ENCODE peak calls at places on chromosomes 6 and 20, in five cellular contexts. J, O, I, G and D are unnamed samples.

GRCh38 chr6:125512621-125513020 is 210.9 kb upstream of the HDDC2 start:
- DNase-seq in J (peak; percentile 26), O (no peak), I (no peak), G (no peak), D (no peak)

GRCh38 chr6:53310751-53311585 is 37.8 kb downstream of the ELOVL5 start:
- DNase-seq in J (no peak), O (no peak), I (no peak), G (no peak), D (no peak)

GRCh38 chr20:43434565-43434964 is 23.1 kb upstream of the SRSF6 start:
- DNase-seq in J (no peak), O (no peak), I (no peak), G (no peak), D (no peak)

GRCh38 chr20:17504898-17505663 is 26.1 kb downstream of the BFSP1 start:
- DNase-seq in J (peak; percentile 43), O (peak; percentile 39), I (peak; percentile 59), G (peak; percentile 21), D (no peak)

GRCh38 chr6:107729098-107729497 is 95.0 kb downstream of the SCML4 start:
- DNase-seq in J (peak; percentile 8), O (no peak), I (no peak), G (no peak), D (peak; percentile 43)

GRCh38 chr6:16711551-16712249 is 49.6 kb downstream of the ATXN1 start:
- DNase-seq in J (peak; percentile 8), O (no peak), I (no peak), G (no peak), D (no peak)

GRCh38 chr20:57450419-57450818 is 59.2 kb downstream of the RBM38 start:
- DNase-seq in J (peak; percentile 68), O (no peak), I (peak; percentile 13), G (no peak), D (no peak)

GRCh38 chr6:11368264-11368663 is 135.8 kb upstream of the NEDD9 start:
- DNase-seq in J (no peak), O (no peak), I (no peak), G (no peak), D (no peak)

GRCh38 chr6:1481326-1481725 is 92.0 kb downstream of the FOXF2 start:
- DNase-seq in J (no peak), O (peak; percentile 58), I (peak; percentile 84), G (no peak), D (no peak)

GRCh38 chr6:149216459-149216858 is 101.1 kb upstream of the TAB2 start:
- DNase-seq in J (no peak), O (no peak), I (no peak), G (no peak), D (no peak)

GRCh38 chr6:125839471-125839870 is 48.7 kb downstream of the NCOA7 start:
- DNase-seq in J (no peak), O (peak; percentile 60), I (peak; percentile 13), G (no peak), D (no peak)

GRCh38 chr6:127343753-127344659 is 597 bp upstream of the ECHDC1 start:
- DNase-seq in J (peak; percentile 49), O (peak; percentile 24), I (peak; percentile 79), G (no peak), D (no peak)

GRCh38 chr6:129936329-129937165 is 75.4 kb upstream of the TMEM244 start:
- DNase-seq in J (peak; percentile 83), O (peak; percentile 52), I (peak; percentile 60), G (no peak), D (peak; percentile 49)

GRCh38 chr20:34066476-34067090 is 45.5 kb downstream of the EIF2S2 start:
- DNase-seq in J (no peak), O (no peak), I (peak; percentile 56), G (no peak), D (no peak)

GRCh38 chr6:136723780-136724179 is 68.5 kb downstream of the MAP3K5 start:
- DNase-seq in J (no peak), O (no peak), I (no peak), G (no peak), D (no peak)

GRCh38 chr20:2742431-2742830 is 49.9 kb downstream of the EBF4 start:
- DNase-seq in J (no peak), O (no peak), I (no peak), G (no peak), D (no peak)
- H3K36me3 ChIP-seq in J (no peaks in the 10 kb centered on the region), O (no peaks in the 10 kb centered on the region), I (no peaks in the 10 kb centered on the region), G (no peaks in the 10 kb centered on the region), D (no peaks in the 10 kb centered on the region)

DNA sequence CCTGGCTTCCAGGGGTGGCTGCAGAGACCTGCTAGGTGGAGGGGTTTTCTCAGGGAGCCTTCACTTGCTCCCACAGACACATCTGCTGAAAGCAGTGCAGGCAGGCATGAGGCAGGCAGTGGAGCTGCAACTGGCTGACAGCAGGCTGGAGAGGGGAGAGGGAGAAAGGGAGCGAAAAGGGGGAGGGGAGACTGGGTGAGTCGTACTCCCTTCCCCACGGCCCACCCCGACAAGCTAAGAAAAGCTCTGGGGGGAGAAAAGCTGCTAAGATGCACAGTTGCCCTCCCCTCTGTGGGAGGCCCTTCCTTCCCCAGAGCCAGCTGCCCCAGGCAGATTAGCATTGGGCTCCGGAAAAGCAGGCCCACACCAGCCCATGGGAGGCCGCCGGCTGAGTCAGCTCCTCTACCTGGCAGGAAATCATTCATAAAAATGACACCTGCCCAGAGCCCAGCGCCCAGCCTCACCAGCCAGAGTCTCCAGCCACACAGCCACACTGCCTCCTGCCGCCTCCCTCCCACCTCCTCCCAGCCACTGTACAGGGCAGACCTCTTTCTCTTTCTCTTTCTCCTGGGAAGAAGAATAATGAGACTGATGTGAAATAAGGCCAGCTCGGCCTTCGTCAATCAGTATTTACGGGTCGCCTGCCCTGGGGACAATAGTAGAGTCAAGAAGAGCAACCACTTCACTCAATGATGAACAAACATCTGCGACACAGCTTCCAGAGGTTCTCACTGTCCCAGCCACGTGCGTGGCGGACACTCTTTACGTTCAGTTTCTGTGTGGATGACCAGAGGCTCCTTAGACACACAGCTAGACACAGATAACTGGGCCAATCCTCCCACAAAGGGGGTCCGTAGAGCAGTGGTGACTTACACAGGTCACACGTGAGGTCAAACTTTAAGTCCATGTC is 7.7 kb upstream of the C20orf203 start:
- DNase-seq in J (peak; percentile 97), O (no peak), I (peak; percentile 17), G (no peak), D (peak; percentile 92)
- TF ChIP-seq CTCF in J (peak; percentile 16), O (no peak), I (no peak), G (no peak), D (no peak)

DNA sequence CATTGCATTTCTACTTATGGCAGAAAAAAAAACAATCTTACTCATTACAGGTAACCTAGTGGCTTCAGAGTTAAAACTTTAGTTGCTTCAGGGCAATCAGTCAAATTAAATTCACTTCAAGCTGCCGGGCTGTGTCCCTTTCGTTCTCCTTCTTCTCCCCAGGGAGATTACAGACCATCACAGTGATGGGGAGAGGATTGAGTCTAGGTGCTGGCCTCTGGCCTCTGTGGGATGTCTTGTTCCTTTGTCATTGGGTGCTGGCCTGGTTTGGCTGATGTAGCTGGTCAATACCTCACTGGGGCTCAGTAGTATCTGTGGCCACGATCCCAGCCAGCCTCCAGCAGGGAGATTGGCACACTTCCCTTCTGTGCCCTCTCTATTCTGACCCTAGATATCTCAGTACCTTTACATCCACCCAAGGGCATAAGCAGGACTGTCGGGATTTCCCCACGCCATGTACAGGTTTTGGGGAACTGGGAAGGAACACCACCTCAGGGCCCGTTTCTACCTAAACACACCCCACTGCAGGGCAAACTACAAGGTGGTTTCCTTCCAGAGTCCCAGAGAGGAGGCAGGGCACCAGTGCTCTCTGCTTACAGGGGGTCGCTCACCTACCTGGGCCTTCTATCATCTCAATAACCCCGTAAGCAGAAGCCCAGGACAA is 15.4 kb downstream of the FYN start:
- DNase-seq in J (no peak), O (no peak), I (no peak), G (no peak), D (no peak)
- H3K27ac ChIP-seq in J (no peak overlapping the region), O (no peak overlapping the region), I (no peak overlapping the region), G (peak overlapping the region; percentile 43), D (no peak overlapping the region)

GRCh38 chr20:32780749-32781402 is 18.7 kb downstream of the DNMT3B start:
- DNase-seq in J (no peak), O (no peak), I (no peak), G (no peak), D (no peak)

GRCh38 chr20:32777177-32777956 is 15.2 kb downstream of the DNMT3B start:
- DNase-seq in J (no peak), O (no peak), I (no peak), G (no peak), D (no peak)

GRCh38 chr20:32779500-32780215 is 17.5 kb downstream of the DNMT3B start:
- DNase-seq in J (peak; percentile 24), O (no peak), I (no peak), G (no peak), D (peak; percentile 48)

GRCh38 chr20:32784369-32785080 is 22.3 kb downstream of the DNMT3B start:
- DNase-seq in J (no peak), O (no peak), I (no peak), G (no peak), D (no peak)

GRCh38 chr20:32780278-32780677 is 18.1 kb downstream of the DNMT3B start:
- DNase-seq in J (no peak), O (no peak), I (no peak), G (no peak), D (no peak)
- H3K36me3 ChIP-seq in J (peaks cover 87% of the 10 kb centered on the region), O (no peaks in the 10 kb centered on the region), I (peaks cover 4% of the 10 kb centered on the region), G (no peaks in the 10 kb centered on the region), D (no peaks in the 10 kb centered on the region)

DNA sequence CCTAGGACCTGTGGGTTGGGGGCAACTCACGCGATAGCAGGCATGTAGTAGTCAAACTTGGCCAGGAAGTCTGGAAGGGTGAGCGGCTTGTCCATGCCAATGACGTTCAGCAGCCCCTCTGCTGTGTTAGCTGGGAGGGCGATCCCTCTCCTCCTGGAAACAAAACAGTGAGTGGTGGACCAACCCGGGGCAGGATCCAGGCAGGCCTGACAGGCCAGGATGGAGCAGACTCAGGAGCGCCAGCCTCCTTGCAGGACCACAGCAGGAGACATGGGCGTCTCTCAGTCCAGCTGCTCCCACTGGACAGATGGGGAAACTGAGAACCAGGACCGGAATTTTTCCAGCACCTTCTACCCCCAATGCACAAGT is 22.5 kb downstream of the ADA start:
- DNase-seq in J (no peak), O (no peak), I (no peak), G (no peak), D (no peak)
- TF ChIP-seq CTCF in J (no peak), O (no peak), I (no peak), G (no peak), D (no peak)

GRCh38 chr20:48638546-48638945 is 189.3 kb downstream of the PREX1 start:
- DNase-seq in J (peak; percentile 20), O (peak; percentile 67), I (peak; percentile 51), G (no peak), D (no peak)
- H3K27ac ChIP-seq in J (no peak overlapping the region), O (no peak overlapping the region), I (no peak overlapping the region), G (no peak overlapping the region), D (no peak overlapping the region)